ENCODE peak calls at places on chromosome 7, in eight cellular contexts. F, S, H, K, N, J, B and E are unnamed samples.

GRCh38 chr7:130429019-130429418 is 11.8 kb downstream of the CEP41 start:
- DNase-seq in N (no peak), F (no peak), K (no peak), B (no peak), J (no peak), S (no peak), H (no peak), E (no peak)

GRCh38 chr7:111255576-111255975 is 164.6 kb downstream of the LRRN3 start:
- DNase-seq in B (no peak), N (no peak), J (peak), K (no peak), S (peak), F (no peak), H (no peak), E (peak)

GRCh38 chr7:10237306-10237705 is 736.4 kb upstream of the PHF14 start:
- DNase-seq in K (no peak), J (no peak), F (no peak), B (no peak), N (no peak), H (peak), S (peak), E (peak)

GRCh38 chr7:44964831-44965440 is 13.9 kb downstream of the MYO1G start:
- DNase-seq in H (no peak), N (no peak), K (no peak), F (peak), B (peak), J (no peak), S (no peak), E (no peak)

GRCh38 chr7:25069900-25070443 is 55.1 kb downstream of the CYCS start:
- DNase-seq in F (peak), B (peak), J (peak), S (peak), K (peak), H (peak), N (peak), E (peak)

GRCh38 chr7:70829221-70830059 is 302.5 kb upstream of the GALNT17 start:
- DNase-seq in K (peak), H (no peak), J (peak), B (peak), S (peak), N (peak), F (peak), E (peak)

GRCh38 chr7:102170417-102170970 is 116.2 kb upstream of the SH2B2 start:
- DNase-seq in S (no peak), F (no peak), B (no peak), N (no peak), J (no peak), H (no peak), K (no peak), E (no peak)

GRCh38 chr7:19851504-19851903 is 78.1 kb upstream of the TMEM196 start:
- DNase-seq in F (no peak), S (no peak), B (no peak), H (no peak), J (no peak), K (no peak), N (no peak), E (peak)

GRCh38 chr7:144436500-144436899 is 33.0 kb upstream of the NOBOX start:
- DNase-seq in B (no peak), K (no peak), N (no peak), S (no peak), F (no peak), H (no peak), J (no peak), E (no peak)

GRCh38 chr7:157002819-157003421 is 7.5 kb downstream of the MNX1 start:
- DNase-seq in S (no peak), F (no peak), K (no peak), J (no peak), H (no peak), B (peak), N (no peak), E (no peak)

GRCh38 chr7:8044761-8045430 is 76.3 kb downstream of the GLCCI1 start:
- DNase-seq in F (no peak), H (no peak), J (peak), S (no peak), N (no peak), B (no peak), K (no peak), E (no peak)

GRCh38 chr7:22219739-22220493 is 137.0 kb downstream of the RAPGEF5 start:
- DNase-seq in N (no peak), K (no peak), B (no peak), J (no peak), H (no peak), S (no peak), F (no peak), E (peak)

GRCh38 chr7:35495377-35495776 is 199.6 kb downstream of the HERPUD2 start:
- DNase-seq in S (no peak), N (no peak), B (no peak), K (no peak), H (no peak), F (no peak), J (no peak), E (no peak)

GRCh38 chr7:41135511-41135910 is 567.4 kb downstream of the INHBA start:
- DNase-seq in J (no peak), H (no peak), B (no peak), S (no peak), F (no peak), K (no peak), N (no peak), E (no peak)

GRCh38 chr7:83449781-83450180 is 199.2 kb downstream of the SEMA3E start:
- DNase-seq in S (no peak), J (no peak), K (no peak), H (no peak), F (no peak), B (no peak), N (no peak), E (no peak)

GRCh38 chr7:39892361-39892760 is 57.7 kb upstream of the CDK13 start:
- DNase-seq in B (no peak), K (no peak), N (no peak), H (no peak), S (no peak), F (no peak), J (no peak), E (peak)

GRCh38 chr7:80472491-80473200 is 39.2 kb downstream of the GNAT3 start:
- DNase-seq in F (no peak), J (peak), K (no peak), N (no peak), S (no peak), B (no peak), H (no peak), E (no peak)

GRCh38 chr7:90879924-90880323 is 283.8 kb downstream of the CDK14 start:
- DNase-seq in F (no peak), N (no peak), B (no peak), S (no peak), J (no peak), H (no peak), K (no peak), E (no peak)

GRCh38 chr7:155166673-155167370 is 96.7 kb downstream of the HTR5A start:
- DNase-seq in F (peak), B (no peak), J (peak), S (no peak), H (peak), K (no peak), N (peak), E (no peak)

GRCh38 chr7:74338366-74339108 is 49.3 kb downstream of the CLIP2 start:
- DNase-seq in K (no peak), S (no peak), B (no peak), J (no peak), N (no peak), H (no peak), F (no peak), E (no peak)

GRCh38 chr7:75042299-75042698 is 31.3 kb downstream of the RCC1L start:
- DNase-seq in S (no peak), B (no peak), K (no peak), N (no peak), J (no peak), F (no peak), H (no peak), E (no peak)

GRCh38 chr7:106365252-106366005 is 80.6 kb upstream of the NAMPT start:
- DNase-seq in B (no peak), K (no peak), F (no peak), J (peak), N (peak), S (peak), H (no peak), E (peak)

GRCh38 chr7:108805808-108806397 is 236.2 kb downstream of the DNAJB9 start:
- DNase-seq in H (peak), J (peak), F (no peak), N (peak), K (no peak), B (no peak), S (peak), E (peak)

GRCh38 chr7:3321206-3321605 is 20.2 kb downstream of the SDK1 start:
- DNase-seq in S (no peak), N (no peak), F (no peak), B (no peak), J (no peak), K (no peak), H (no peak), E (no peak)

GRCh38 chr7:41867639-41868038 is 164.7 kb upstream of the INHBA start:
- DNase-seq in F (no peak), K (no peak), J (no peak), B (no peak), S (no peak), N (no peak), H (no peak), E (no peak)

GRCh38 chr7:75639071-75639892 is 99.5 kb downstream of the HIP1 start:
- DNase-seq in B (no peak), F (peak), K (peak), N (no peak), H (no peak), J (peak), S (peak), E (peak)

GRCh38 chr7:1645071-1646015 is 24.7 kb upstream of the ELFN1 start:
- DNase-seq in S (no peak), K (no peak), H (no peak), N (no peak), J (no peak), F (no peak), B (no peak), E (no peak)